ENCODE peak calls at places on chromosome 21, in four cellular contexts. L is activated CD8-positive, alpha-beta memory T cell treated with anti-CD3 and anti-CD28 coated beads, Interleukin-2, amount 50 U/mL, for 48 hours; M is LoVo; B is neural crest cell. O is an unnamed sample.

GRCh38 chr21:17752171-17752570 is 67.0 kb downstream of the C21orf91 start:
- DNase-seq in L (no peak), M (no peak), B (no peak), O (no peak)

GRCh38 chr21:44449473-44450363 is 5.6 kb upstream of the LRRC3 start:
- DNase-seq in L (no peak), M (no peak), B (no peak), O (peak)

GRCh38 chr21:46060596-46061061 is 37.3 kb upstream of the COL6A2 start:
- DNase-seq in L (peak), M (no peak), B (no peak), O (peak)

GRCh38 chr21:42047821-42048613 is 23.1 kb upstream of the UMODL1 start:
- DNase-seq in L (no peak), M (no peak), B (no peak), O (no peak)

GRCh38 chr21:45542667-45543370 is 579 bp upstream of the SLC19A1 start:
- DNase-seq in L (peak), M (no peak), B (no peak), O (peak)

GRCh38 chr21:43865471-43866181 is 603 bp downstream of the AGPAT3 start:
- DNase-seq in L (peak), M (no peak), B (no peak), O (peak)

GRCh38 chr21:42636931-42637601 is 16.4 kb upstream of the PDE9A start:
- DNase-seq in L (no peak), M (no peak), B (no peak), O (no peak)

GRCh38 chr21:34670962-34671348 is 2.2 kb downstream of the CLIC6 start:
- DNase-seq in L (no peak), M (no peak), B (no peak), O (no peak)